ENCODE peak calls at places on chromosomes 5 and 9, in five cellular contexts. One of them, this sample, is unnamed. For H3K4me1, the result is how much of the 10 kb centered on the place peaks cover.

GRCh38 chr9:37209431-37210386 is 89.3 kb downstream of the ZCCHC7 start:
- DNase-seq in MM.1S: no peak
- DNase-seq in gastrocnemius medialis: no peak
- DNase-seq in kidney: no peak
- DNase-seq in H9: no peak
- DNase-seq in this sample: no peak

GRCh38 chr9:138044485-138045383 is 167.2 kb downstream of the CACNA1B start:
- DNase-seq in kidney: no peak
- DNase-seq in H9: no peak
- DNase-seq in MM.1S: no peak
- DNase-seq in gastrocnemius medialis: no peak
- DNase-seq in this sample: no peak

GRCh38 chr5:72246954-72247442 is 73.0 kb downstream of the MRPS27 start:
- DNase-seq in MM.1S: no peak
- DNase-seq in H9: no peak
- DNase-seq in kidney: no peak
- DNase-seq in gastrocnemius medialis: no peak
- DNase-seq in this sample: no peak

GRCh38 chr5:89968870-89969472 is 440.6 kb downstream of the CETN3 start:
- DNase-seq in gastrocnemius medialis: no peak
- DNase-seq in H9: no peak
- DNase-seq in kidney: no peak
- DNase-seq in MM.1S: no peak
- DNase-seq in this sample: peak

GRCh38 chr5:136717917-136718316 is 352.6 kb upstream of the TRPC7 start:
- DNase-seq in gastrocnemius medialis: no peak
- DNase-seq in H9: no peak
- DNase-seq in MM.1S: no peak
- DNase-seq in kidney: no peak
- DNase-seq in this sample: no peak

GRCh38 chr5:1134478-1134877 is 22.6 kb upstream of the SLC12A7 start:
- DNase-seq in H9: no peak
- DNase-seq in gastrocnemius medialis: no peak
- DNase-seq in kidney: no peak
- DNase-seq in MM.1S: peak
- DNase-seq in this sample: no peak

GRCh38 chr5:55421074-55421529 is 113.3 kb downstream of the MTREX start:
- DNase-seq in H9: no peak
- DNase-seq in kidney: no peak
- DNase-seq in gastrocnemius medialis: no peak
- DNase-seq in MM.1S: peak
- DNase-seq in this sample: no peak

GRCh38 chr9:655875-656274 is 185.6 kb upstream of the DMRT1 start:
- DNase-seq in MM.1S: no peak
- DNase-seq in H9: no peak
- DNase-seq in gastrocnemius medialis: peak
- DNase-seq in kidney: peak
- DNase-seq in this sample: peak

GRCh38 chr9:137793196-137793841 is 84.3 kb upstream of the CACNA1B start:
- DNase-seq in gastrocnemius medialis: no peak
- DNase-seq in MM.1S: no peak
- DNase-seq in H9: no peak
- DNase-seq in kidney: peak
- DNase-seq in this sample: no peak

GRCh38 chr9:134554750-134555655 is 86.6 kb upstream of the COL5A1 start:
- DNase-seq in gastrocnemius medialis: no peak
- DNase-seq in MM.1S: no peak
- DNase-seq in H9: peak
- DNase-seq in kidney: peak
- DNase-seq in this sample: no peak

GRCh38 chr5:124986667-124987066 is 240.2 kb upstream of the ZNF608 start:
- DNase-seq in gastrocnemius medialis: no peak
- DNase-seq in H9: no peak
- DNase-seq in MM.1S: no peak
- DNase-seq in kidney: no peak
- DNase-seq in this sample: no peak

GRCh38 chr5:111383288-111383970 is 128.9 kb downstream of the STARD4 start:
- DNase-seq in kidney: no peak
- DNase-seq in H9: no peak
- DNase-seq in gastrocnemius medialis: no peak
- DNase-seq in MM.1S: no peak
- DNase-seq in this sample: no peak

GRCh38 chr5:136128416-136128935 is 4.2 kb upstream of the SMAD5 start:
- DNase-seq in gastrocnemius medialis: no peak
- DNase-seq in MM.1S: no peak
- DNase-seq in kidney: no peak
- DNase-seq in H9: no peak
- DNase-seq in this sample: no peak

GRCh38 chr5:94857119-94857518 is 238.7 kb downstream of the SLF1 start:
- DNase-seq in H9: no peak
- DNase-seq in gastrocnemius medialis: no peak
- DNase-seq in MM.1S: no peak
- DNase-seq in kidney: no peak
- DNase-seq in this sample: no peak

GRCh38 chr5:149381986-149382338 is 2.9 kb upstream of the IL17B start:
- DNase-seq in kidney: peak
- DNase-seq in H9: peak
- DNase-seq in MM.1S: peak
- DNase-seq in gastrocnemius medialis: peak
- DNase-seq in this sample: peak

GRCh38 chr5:109411627-109412026 is 1.9 kb upstream of the PJA2 start:
- DNase-seq in gastrocnemius medialis: no peak
- DNase-seq in kidney: no peak
- DNase-seq in MM.1S: peak
- DNase-seq in H9: no peak
- DNase-seq in this sample: no peak

GRCh38 chr5:33536802-33537201 is 96.0 kb downstream of the TARS1 start:
- DNase-seq in MM.1S: no peak
- DNase-seq in kidney: no peak
- DNase-seq in H9: no peak
- DNase-seq in gastrocnemius medialis: no peak
- DNase-seq in this sample: no peak

GRCh38 chr5:38463634-38464521 is 92.6 kb downstream of the LIFR start:
- DNase-seq in MM.1S: peak
- DNase-seq in gastrocnemius medialis: peak
- DNase-seq in H9: no peak
- DNase-seq in kidney: no peak
- DNase-seq in this sample: peak

GRCh38 chr5:61429906-61430305 is 97.8 kb downstream of the ZSWIM6 start:
- DNase-seq in H9: no peak
- DNase-seq in gastrocnemius medialis: no peak
- DNase-seq in MM.1S: no peak
- DNase-seq in kidney: no peak
- DNase-seq in this sample: no peak

GRCh38 chr5:95530441-95530840 is 24.3 kb downstream of the SKIC3 start:
- DNase-seq in H9: no peak
- DNase-seq in gastrocnemius medialis: no peak
- DNase-seq in kidney: no peak
- DNase-seq in MM.1S: no peak
- DNase-seq in this sample: no peak

GRCh38 chr5:123450641-123451421 is 27.6 kb upstream of the CEP120 start:
- DNase-seq in MM.1S: no peak
- DNase-seq in H9: no peak
- DNase-seq in gastrocnemius medialis: no peak
- DNase-seq in kidney: no peak
- DNase-seq in this sample: no peak

GRCh38 chr5:55593115-55593472 is 58.3 kb upstream of the PLPP1 start:
- DNase-seq in H9: no peak
- DNase-seq in gastrocnemius medialis: no peak
- DNase-seq in MM.1S: no peak
- DNase-seq in kidney: no peak
- DNase-seq in this sample: no peak

GRCh38 chr9:115593587-115594091 is 475.7 kb upstream of the TNC start:
- DNase-seq in MM.1S: peak
- DNase-seq in kidney: no peak
- DNase-seq in H9: peak
- DNase-seq in gastrocnemius medialis: no peak
- DNase-seq in this sample: peak

GRCh38 chr9:12884736-12885395 is 110.0 kb downstream of the LURAP1L start:
- DNase-seq in MM.1S: no peak
- DNase-seq in gastrocnemius medialis: no peak
- DNase-seq in H9: no peak
- DNase-seq in kidney: no peak
- DNase-seq in this sample: no peak

GRCh38 chr9:12876872-12877271 is 102.1 kb downstream of the LURAP1L start:
- DNase-seq in H9: no peak
- DNase-seq in MM.1S: no peak
- DNase-seq in gastrocnemius medialis: no peak
- DNase-seq in kidney: no peak
- DNase-seq in this sample: no peak

GRCh38 chr9:12878342-12878978 is 103.6 kb downstream of the LURAP1L start:
- DNase-seq in gastrocnemius medialis: no peak
- DNase-seq in MM.1S: no peak
- DNase-seq in H9: no peak
- DNase-seq in kidney: no peak
- DNase-seq in this sample: no peak

GRCh38 chr9:12880406-12881016 is 105.7 kb downstream of the LURAP1L start:
- DNase-seq in H9: no peak
- DNase-seq in MM.1S: no peak
- DNase-seq in kidney: no peak
- DNase-seq in gastrocnemius medialis: no peak
- DNase-seq in this sample: no peak

DNA sequence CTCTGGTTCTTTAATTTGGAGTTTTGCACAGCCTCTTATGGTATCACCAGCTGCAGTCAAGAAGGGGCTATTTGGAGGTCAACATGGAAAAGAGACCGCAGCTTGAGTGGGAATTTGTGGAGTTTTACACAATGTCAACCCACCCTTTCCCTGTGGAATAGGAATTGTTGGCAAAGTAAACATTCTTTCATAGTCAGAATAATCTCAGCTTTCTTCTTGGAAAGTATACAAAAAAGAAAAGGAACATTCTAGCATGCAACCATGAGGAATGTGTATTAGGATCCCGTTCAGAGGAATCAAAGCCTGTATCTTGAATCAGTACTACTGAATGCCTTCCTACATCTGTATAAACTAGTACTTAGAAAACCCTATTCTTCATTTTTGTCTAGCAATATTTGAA is 107.6 kb downstream of the LURAP1L start:
- DNase-seq in H9: no peak
- DNase-seq in gastrocnemius medialis: peak
- DNase-seq in MM.1S: no peak
- DNase-seq in kidney: no peak
- DNase-seq in this sample: no peak
- TF ChIP-seq CTCF in H9: no peak
- TF ChIP-seq CTCF in gastrocnemius medialis: no peak
- TF ChIP-seq CTCF in MM.1S: no peak
- TF ChIP-seq CTCF in kidney: no peak
- TF ChIP-seq CTCF in this sample: no peak

DNA sequence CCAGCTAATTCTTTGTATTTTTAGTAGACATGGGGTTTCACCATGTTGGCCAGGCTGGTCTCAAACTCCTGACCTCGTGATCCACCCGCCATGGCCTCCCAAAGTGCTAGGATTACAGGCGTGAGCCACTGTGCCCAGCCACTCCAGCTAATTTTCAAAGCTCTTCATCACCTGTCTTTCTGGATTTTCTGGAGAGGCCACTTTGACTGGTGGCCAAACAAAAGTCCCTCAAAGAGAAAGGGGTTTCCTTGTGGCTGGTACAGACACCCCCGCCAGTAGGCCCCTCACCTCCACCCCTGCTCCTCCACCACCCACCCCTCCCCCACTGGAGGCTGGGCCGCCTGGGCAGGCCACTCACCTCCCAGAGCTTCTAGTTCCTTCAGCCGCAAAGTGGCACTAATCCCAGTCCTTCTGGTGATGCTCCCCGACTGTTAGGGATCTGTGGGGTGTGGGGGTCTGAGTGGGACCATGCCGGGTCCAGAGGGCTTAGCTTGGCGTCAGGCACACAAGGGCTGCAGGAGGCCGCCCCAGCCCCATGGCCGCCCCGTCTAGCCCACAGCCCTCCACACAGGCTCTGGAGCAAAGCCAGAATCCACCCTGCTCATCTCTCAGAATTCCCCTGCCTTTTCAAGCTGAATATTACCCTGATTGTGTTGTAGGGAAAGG is 181.9 kb upstream of the IER5L start:
- DNase-seq in H9: no peak
- DNase-seq in kidney: peak
- DNase-seq in MM.1S: no peak
- DNase-seq in gastrocnemius medialis: no peak
- DNase-seq in this sample: no peak
- H3K4me1 ChIP-seq in H9: under half
- H3K4me1 ChIP-seq in kidney: under half
- H3K4me1 ChIP-seq in MM.1S: under half
- H3K4me1 ChIP-seq in gastrocnemius medialis: under half
- H3K4me1 ChIP-seq in this sample: under half

GRCh38 chr9:7266911-7267555 is 509.3 kb downstream of the KDM4C start:
- DNase-seq in MM.1S: no peak
- DNase-seq in gastrocnemius medialis: no peak
- DNase-seq in H9: no peak
- DNase-seq in kidney: no peak
- DNase-seq in this sample: no peak
- TF ChIP-seq CTCF in MM.1S: no peak
- TF ChIP-seq CTCF in gastrocnemius medialis: no peak
- TF ChIP-seq CTCF in H9: no peak
- TF ChIP-seq CTCF in kidney: no peak
- TF ChIP-seq CTCF in this sample: no peak

DNA sequence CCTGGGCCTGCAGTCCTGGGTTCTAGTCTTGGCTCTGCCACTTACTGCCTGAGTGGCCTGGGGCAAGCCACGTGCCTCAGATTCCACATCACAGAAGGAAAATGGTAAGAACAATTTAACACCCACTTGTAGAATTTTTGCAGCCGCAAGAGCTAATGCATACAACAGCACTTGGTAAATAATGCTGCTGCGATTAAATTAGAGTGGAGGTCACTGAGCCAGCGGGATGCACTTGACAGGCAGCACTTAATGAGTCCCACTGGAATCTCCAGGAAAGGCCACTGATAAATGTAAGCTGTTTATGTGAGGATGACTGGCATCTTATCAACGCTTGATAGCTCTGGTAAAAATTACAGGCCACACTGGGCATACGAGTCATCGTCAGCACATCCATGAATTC is 59.3 kb upstream of the UBTD2 start:
- DNase-seq in gastrocnemius medialis: no peak
- DNase-seq in MM.1S: no peak
- DNase-seq in kidney: no peak
- DNase-seq in H9: no peak
- DNase-seq in this sample: no peak
- H3K4me1 ChIP-seq in gastrocnemius medialis: under half
- H3K4me1 ChIP-seq in MM.1S: under half
- H3K4me1 ChIP-seq in kidney: under half
- H3K4me1 ChIP-seq in H9: under half
- H3K4me1 ChIP-seq in this sample: under half

DNA sequence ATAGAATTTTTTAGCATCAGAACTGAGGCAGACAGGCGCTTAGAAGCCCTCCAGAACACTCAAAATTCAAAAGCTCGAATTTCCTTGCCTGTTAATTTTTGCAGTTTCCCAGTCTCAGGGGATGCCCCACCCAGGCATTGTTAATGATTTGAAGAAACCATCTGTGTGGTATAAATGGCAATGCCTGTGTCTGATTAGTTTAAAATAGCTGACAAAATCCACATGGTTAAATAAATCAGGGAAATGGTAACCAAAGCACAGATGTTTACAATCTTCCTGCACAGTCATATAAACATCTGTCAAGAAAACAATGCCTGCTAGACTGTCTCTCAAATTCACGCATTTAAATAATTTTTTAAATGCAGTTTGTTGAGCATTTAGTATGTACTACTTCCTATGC is 185.2 kb upstream of the RGMB start:
- DNase-seq in gastrocnemius medialis: no peak
- DNase-seq in H9: no peak
- DNase-seq in kidney: no peak
- DNase-seq in MM.1S: no peak
- DNase-seq in this sample: no peak
- TF ChIP-seq CTCF in gastrocnemius medialis: no peak
- TF ChIP-seq CTCF in H9: no peak
- TF ChIP-seq CTCF in kidney: no peak
- TF ChIP-seq CTCF in MM.1S: no peak
- TF ChIP-seq CTCF in this sample: no peak

GRCh38 chr5:157823655-157824054 is 35.3 kb downstream of the CLINT1 start:
- DNase-seq in H9: peak
- DNase-seq in gastrocnemius medialis: no peak
- DNase-seq in kidney: peak
- DNase-seq in MM.1S: no peak
- DNase-seq in this sample: no peak
- H3K4me1 ChIP-seq in H9: under half
- H3K4me1 ChIP-seq in gastrocnemius medialis: half or more
- H3K4me1 ChIP-seq in kidney: under half
- H3K4me1 ChIP-seq in MM.1S: under half
- H3K4me1 ChIP-seq in this sample: under half

This sample was measured in uterus.